ENCODE peak calls at places on chromosomes 6 and 20, in six cellular contexts. Y is neural progenitor cell; N is effector memory CD4-positive, alpha-beta T cell; S is cardiac muscle cell; C is CD8-positive, alpha-beta memory T cell; K is MM.1S. A is an unnamed sample.

GRCh38 chr6:135270676-135271536 is 89.8 kb downstream of the MYB start:
- DNase-seq in Y (no peak), N (no peak), S (no peak), C (no peak), K (no peak), A (peak; percentile 74)

GRCh38 chr6:41454189-41454789 is 91.9 kb upstream of the FOXP4 start:
- DNase-seq in Y (no peak), N (no peak), S (no peak), C (no peak), K (no peak), A (no peak)

GRCh38 chr20:14963262-14963663 is 625.9 kb upstream of the FLRT3 start:
- DNase-seq in Y (peak; percentile 29), N (no peak), S (no peak), C (no peak), K (no peak), A (no peak)

GRCh38 chr20:2387580-2387979 is 6.9 kb downstream of the TGM6 start:
- DNase-seq in Y (no peak), N (no peak), S (no peak), C (no peak), K (no peak), A (no peak)

GRCh38 chr6:135796884-135797283 is 54.6 kb upstream of the PDE7B start:
- DNase-seq in Y (no peak), N (no peak), S (no peak), C (no peak), K (no peak), A (no peak)

GRCh38 chr6:56838016-56838555 is 116.8 kb upstream of the BEND6 start:
- DNase-seq in Y (no peak), N (no peak), S (no peak), C (no peak), K (no peak), A (no peak)

GRCh38 chr6:138372711-138373463 is 4.8 kb upstream of the SMIM28 start:
- DNase-seq in Y (no peak), N (no peak), S (no peak), C (no peak), K (no peak), A (no peak)

GRCh38 chr6:160950507-160950906 is 41.1 kb upstream of the MAP3K4 start:
- DNase-seq in Y (no peak), N (no peak), S (no peak), C (no peak), K (no peak), A (no peak)

GRCh38 chr20:60088236-60088635 is 130.0 kb downstream of the CDH26 start:
- DNase-seq in Y (no peak), N (no peak), S (no peak), C (no peak), K (no peak), A (no peak)

GRCh38 chr6:20447581-20448132 is 46.0 kb downstream of the E2F3 start:
- DNase-seq in Y (no peak), N (no peak), S (no peak), C (no peak), K (no peak), A (no peak)

GRCh38 chr6:88952065-88952704 is 11.2 kb downstream of the RNGTT start:
- DNase-seq in Y (no peak), N (no peak), S (no peak), C (no peak), K (no peak), A (no peak)

GRCh38 chr6:31614075-31614619 is 887 bp upstream of the AIF1 start:
- DNase-seq in Y (no peak), N (no peak), S (no peak), C (no peak), K (peak; percentile 44), A (peak; percentile 68)

GRCh38 chr6:36798852-36799251 is 40.4 kb downstream of the CPNE5 start:
- DNase-seq in Y (no peak), N (no peak), S (no peak), C (no peak), K (no peak), A (no peak)

GRCh38 chr6:81895511-81896185 is 143.2 kb upstream of the TENT5A start:
- DNase-seq in Y (no peak), N (no peak), S (no peak), C (no peak), K (no peak), A (no peak)

GRCh38 chr6:159606786-159607185 is 86.3 kb downstream of the SOD2 start:
- DNase-seq in Y (no peak), N (no peak), S (no peak), C (no peak), K (no peak), A (no peak)

GRCh38 chr6:111591901-111592461 is 13.7 kb downstream of the TRAF3IP2 start:
- DNase-seq in Y (no peak), N (no peak), S (no peak), C (no peak), K (no peak), A (no peak)

GRCh38 chr6:169371344-169372144 is 117.9 kb upstream of the THBS2 start:
- DNase-seq in Y (peak; percentile 57), N (no peak), S (peak; percentile 30), C (no peak), K (no peak), A (no peak)

GRCh38 chr20:1423625-1424106 is 30.8 kb upstream of the FKBP1A start:
- DNase-seq in Y (peak; percentile 89), N (no peak), S (peak; percentile 43), C (no peak), K (peak; percentile 41), A (peak; percentile 53)

GRCh38 chr6:162965366-162965765 is 237.6 kb downstream of the PACRG start:
- DNase-seq in Y (peak; percentile 73), N (no peak), S (no peak), C (no peak), K (no peak), A (no peak)

GRCh38 chr20:4434681-4435080 is 287.0 kb upstream of the PRND start:
- DNase-seq in Y (no peak), N (no peak), S (no peak), C (no peak), K (no peak), A (no peak)

GRCh38 chr6:88236961-88237360 is 70.8 kb upstream of the CNR1 start:
- DNase-seq in Y (no peak), N (no peak), S (no peak), C (no peak), K (no peak), A (no peak)

GRCh38 chr6:106913676-106914280 is 60.8 kb downstream of the CD24 start:
- DNase-seq in Y (no peak), N (no peak), S (no peak), C (no peak), K (no peak), A (no peak)

GRCh38 chr6:37547564-37548061 is 47.9 kb upstream of the CCDC167 start:
- DNase-seq in Y (no peak), N (no peak), S (no peak), C (no peak), K (no peak), A (no peak)

GRCh38 chr20:20593447-20594170 is 118.8 kb downstream of the RALGAPA2 start:
- DNase-seq in Y (peak; percentile 87), N (no peak), S (peak; percentile 55), C (no peak), K (peak; percentile 62), A (peak; percentile 47)

GRCh38 chr6:6683964-6684363 is 95.4 kb downstream of the LY86 start:
- DNase-seq in Y (no peak), N (no peak), S (no peak), C (no peak), K (no peak), A (no peak)
- H3K4me1 ChIP-seq in Y (peaks cover 31% of the 10 kb centered on the region), N (no peaks in the 10 kb centered on the region), S (peaks cover 14% of the 10 kb centered on the region), C (no peaks in the 10 kb centered on the region), K (peaks cover 13% of the 10 kb centered on the region), A (peaks cover 67% of the 10 kb centered on the region)

DNA sequence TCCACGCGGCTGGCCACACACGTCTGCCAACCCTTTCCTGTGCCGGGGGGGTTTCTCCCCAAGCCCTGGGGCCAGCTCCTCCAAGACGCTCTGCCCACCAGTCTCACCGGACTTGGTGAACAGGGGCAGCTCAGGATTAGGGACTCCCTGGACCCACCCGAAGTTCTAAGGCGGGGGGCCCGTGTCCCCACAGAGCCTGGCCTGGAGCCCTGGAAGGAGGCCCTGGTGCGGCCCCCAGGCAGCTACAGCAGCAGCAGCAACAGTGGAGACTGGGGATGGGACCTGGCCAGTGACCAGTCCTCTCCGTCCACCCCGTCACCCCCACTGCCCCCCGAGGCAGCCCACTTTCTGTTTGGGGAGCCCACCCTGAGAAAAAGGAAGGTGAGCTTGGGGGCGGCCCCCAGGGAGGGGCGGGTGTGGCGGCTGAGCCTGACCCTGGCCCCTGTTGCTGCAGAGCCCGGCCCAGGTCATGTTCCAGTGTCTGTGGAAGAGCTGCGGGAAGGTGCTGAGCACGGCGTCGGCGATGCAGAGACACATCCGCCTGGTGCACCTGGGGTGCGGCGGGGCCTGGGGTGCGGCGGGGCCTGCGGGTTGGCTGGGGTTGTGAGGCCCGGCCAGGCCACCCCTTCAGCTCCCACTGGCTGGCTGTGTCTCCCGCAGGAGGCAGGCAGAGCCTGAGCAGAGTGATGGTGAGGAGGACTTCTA is 2.3 kb downstream of the SLC2A4RG start:
- DNase-seq in Y (no peak), N (no peak), S (no peak), C (no peak), K (no peak), A (no peak)
- H3K27ac ChIP-seq in Y (no peak overlapping the region), N (peak overlapping the region; percentile 67), S (peak overlapping the region; percentile 64), C (no peak overlapping the region), K (no peak overlapping the region), A (peak overlapping the region; percentile 85)

DNA sequence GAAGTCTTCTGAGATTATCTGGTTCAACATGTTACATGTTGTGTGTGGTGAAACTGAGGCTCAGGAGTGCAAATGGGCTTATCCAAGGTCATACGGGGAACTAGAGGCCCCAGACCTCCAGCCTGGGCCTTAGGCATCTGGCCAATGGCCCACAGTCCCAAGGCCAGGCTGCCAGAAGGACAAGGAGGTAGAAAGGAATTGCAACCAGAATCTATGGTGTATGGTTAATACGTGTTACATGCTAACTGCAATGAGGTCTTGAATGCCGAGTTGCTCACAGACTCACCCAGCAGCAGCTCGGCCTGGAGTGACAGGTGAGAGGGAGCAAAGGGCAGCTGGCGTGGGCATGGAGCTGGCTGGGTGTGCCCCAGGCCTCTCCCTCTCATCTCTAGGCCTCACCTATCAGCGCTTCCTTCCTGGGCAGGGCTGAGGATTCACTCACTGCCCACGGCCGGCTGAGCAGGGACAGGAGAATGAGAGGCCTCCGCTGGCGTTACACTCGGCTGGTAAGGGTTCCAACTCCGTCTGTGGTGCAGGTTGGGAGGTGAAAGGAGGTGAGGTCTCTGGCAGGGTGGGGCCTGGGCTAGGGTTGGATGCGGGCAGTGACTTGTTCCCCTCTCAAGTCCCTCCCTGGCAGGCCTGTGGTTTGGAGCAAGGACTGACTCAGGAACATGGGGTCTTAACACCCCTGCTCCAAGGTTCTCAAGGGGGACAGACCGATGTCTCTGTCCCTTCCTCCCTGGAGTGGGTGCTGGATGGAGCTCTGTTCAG is at the start of gene TLDC2:
- DNase-seq in Y (no peak), N (no peak), S (no peak), C (no peak), K (peak; percentile 31), A (peak; percentile 29)
- H3K4me1 ChIP-seq in Y (no peaks in the 10 kb centered on the region), N (no peaks in the 10 kb centered on the region), S (no peaks in the 10 kb centered on the region), C (no peaks in the 10 kb centered on the region), K (peaks cover 19% of the 10 kb centered on the region), A (peaks cover 17% of the 10 kb centered on the region)

GRCh38 chr20:11453430-11453829 is 464.3 kb upstream of the BTBD3 start:
- DNase-seq in Y (no peak), N (no peak), S (no peak), C (no peak), K (no peak), A (no peak)

GRCh38 chr20:11457476-11457875 is 460.2 kb upstream of the BTBD3 start:
- DNase-seq in Y (no peak), N (no peak), S (no peak), C (no peak), K (no peak), A (no peak)

GRCh38 chr20:11454966-11455799 is 462.5 kb upstream of the BTBD3 start:
- DNase-seq in Y (no peak), N (no peak), S (peak; percentile 5), C (no peak), K (no peak), A (no peak)

GRCh38 chr20:11459090-11459877 is 458.4 kb upstream of the BTBD3 start:
- DNase-seq in Y (no peak), N (no peak), S (no peak), C (no peak), K (no peak), A (no peak)
- H3K27ac ChIP-seq in Y (no peak overlapping the region), N (no peak overlapping the region), S (no peak overlapping the region), C (no peak overlapping the region), K (no peak overlapping the region), A (no peak overlapping the region)